ENCODE peak calls at places on chromosomes 1 and 21, in eight cellular contexts. One of them, this sample, is unnamed.

GRCh38 chr1:155463865-155464264 is 98.7 kb downstream of the ASH1L start:
- DNase-seq in breast epithelium: no peak
- DNase-seq in activated B cell treated with CpG ODN at 0.5 μM for 24 hours: no peak
- DNase-seq in CD4-positive, alpha-beta T cell: no peak
- DNase-seq in fibroblast of mammary gland: peak; percentile 96
- DNase-seq in mucosa of descending colon: no peak
- DNase-seq in cardiac fibroblast: peak; percentile 86
- DNase-seq in fibroblast of villous mesenchyme: peak; percentile 88
- DNase-seq in this sample: no peak

GRCh38 chr1:212430416-212430815 is 2.3 kb upstream of the NENF start:
- DNase-seq in CD4-positive, alpha-beta T cell: no peak
- DNase-seq in fibroblast of villous mesenchyme: no peak
- DNase-seq in fibroblast of mammary gland: peak; percentile 37
- DNase-seq in activated B cell treated with CpG ODN at 0.5 μM for 24 hours: no peak
- DNase-seq in mucosa of descending colon: no peak
- DNase-seq in cardiac fibroblast: no peak
- DNase-seq in breast epithelium: no peak
- DNase-seq in this sample: no peak

GRCh38 chr1:40662151-40662550 is 3.3 kb downstream of the RIMS3 start:
- DNase-seq in fibroblast of mammary gland: no peak
- DNase-seq in mucosa of descending colon: no peak
- DNase-seq in cardiac fibroblast: no peak
- DNase-seq in activated B cell treated with CpG ODN at 0.5 μM for 24 hours: no peak
- DNase-seq in fibroblast of villous mesenchyme: no peak
- DNase-seq in CD4-positive, alpha-beta T cell: no peak
- DNase-seq in breast epithelium: no peak
- DNase-seq in this sample: no peak

GRCh38 chr1:38564946-38565570 is 294.5 kb downstream of the RRAGC start:
- DNase-seq in activated B cell treated with CpG ODN at 0.5 μM for 24 hours: no peak
- DNase-seq in breast epithelium: no peak
- DNase-seq in fibroblast of villous mesenchyme: no peak
- DNase-seq in mucosa of descending colon: no peak
- DNase-seq in CD4-positive, alpha-beta T cell: no peak
- DNase-seq in fibroblast of mammary gland: no peak
- DNase-seq in cardiac fibroblast: no peak
- DNase-seq in this sample: no peak

GRCh38 chr1:26993237-26994019 is at the start of gene TRNP1:
- DNase-seq in breast epithelium: peak; percentile 73
- DNase-seq in fibroblast of mammary gland: peak; percentile 81
- DNase-seq in cardiac fibroblast: peak; percentile 85
- DNase-seq in fibroblast of villous mesenchyme: peak; percentile 85
- DNase-seq in activated B cell treated with CpG ODN at 0.5 μM for 24 hours: peak; percentile 68
- DNase-seq in CD4-positive, alpha-beta T cell: peak; percentile 54
- DNase-seq in mucosa of descending colon: peak; percentile 82
- DNase-seq in this sample: peak; percentile 94

GRCh38 chr21:26070822-26071425 is 99.6 kb downstream of the APP start:
- DNase-seq in activated B cell treated with CpG ODN at 0.5 μM for 24 hours: no peak
- DNase-seq in breast epithelium: no peak
- DNase-seq in fibroblast of mammary gland: peak; percentile 78
- DNase-seq in cardiac fibroblast: peak; percentile 77
- DNase-seq in fibroblast of villous mesenchyme: peak; percentile 90
- DNase-seq in CD4-positive, alpha-beta T cell: peak; percentile 17
- DNase-seq in mucosa of descending colon: no peak
- DNase-seq in this sample: peak; percentile 40

GRCh38 chr1:54995835-54996234 is 2.9 kb upstream of the BSND start:
- DNase-seq in CD4-positive, alpha-beta T cell: peak; percentile 28
- DNase-seq in mucosa of descending colon: no peak
- DNase-seq in fibroblast of villous mesenchyme: no peak
- DNase-seq in fibroblast of mammary gland: no peak
- DNase-seq in activated B cell treated with CpG ODN at 0.5 μM for 24 hours: no peak
- DNase-seq in cardiac fibroblast: no peak
- DNase-seq in breast epithelium: no peak
- DNase-seq in this sample: no peak

GRCh38 chr1:94596260-94596659 is 54.7 kb upstream of the F3 start:
- DNase-seq in breast epithelium: no peak
- DNase-seq in fibroblast of villous mesenchyme: no peak
- DNase-seq in mucosa of descending colon: no peak
- DNase-seq in fibroblast of mammary gland: no peak
- DNase-seq in activated B cell treated with CpG ODN at 0.5 μM for 24 hours: no peak
- DNase-seq in cardiac fibroblast: no peak
- DNase-seq in CD4-positive, alpha-beta T cell: no peak
- DNase-seq in this sample: no peak

GRCh38 chr1:226061793-226062557 is 541 bp upstream of the H3-3A start:
- DNase-seq in activated B cell treated with CpG ODN at 0.5 μM for 24 hours: peak; percentile 78
- DNase-seq in mucosa of descending colon: peak; percentile 88
- DNase-seq in fibroblast of mammary gland: peak; percentile 68
- DNase-seq in cardiac fibroblast: peak; percentile 83
- DNase-seq in CD4-positive, alpha-beta T cell: peak; percentile 44
- DNase-seq in breast epithelium: peak; percentile 76
- DNase-seq in fibroblast of villous mesenchyme: peak; percentile 78
- DNase-seq in this sample: peak; percentile 85

GRCh38 chr1:178941261-178941689 is 70.4 kb upstream of the ANGPTL1 start:
- DNase-seq in mucosa of descending colon: no peak
- DNase-seq in activated B cell treated with CpG ODN at 0.5 μM for 24 hours: no peak
- DNase-seq in fibroblast of villous mesenchyme: no peak
- DNase-seq in breast epithelium: no peak
- DNase-seq in CD4-positive, alpha-beta T cell: no peak
- DNase-seq in fibroblast of mammary gland: no peak
- DNase-seq in cardiac fibroblast: no peak
- DNase-seq in this sample: no peak

GRCh38 chr21:30072496-30072895 is 94.1 kb downstream of the CLDN17 start:
- DNase-seq in mucosa of descending colon: no peak
- DNase-seq in CD4-positive, alpha-beta T cell: no peak
- DNase-seq in breast epithelium: no peak
- DNase-seq in fibroblast of villous mesenchyme: no peak
- DNase-seq in fibroblast of mammary gland: peak; percentile 52
- DNase-seq in cardiac fibroblast: peak; percentile 53
- DNase-seq in activated B cell treated with CpG ODN at 0.5 μM for 24 hours: no peak
- DNase-seq in this sample: no peak

GRCh38 chr1:113812661-113813135 is 422 bp upstream of the RSBN1 start:
- DNase-seq in mucosa of descending colon: peak; percentile 59
- DNase-seq in cardiac fibroblast: no peak
- DNase-seq in fibroblast of mammary gland: no peak
- DNase-seq in breast epithelium: no peak
- DNase-seq in CD4-positive, alpha-beta T cell: no peak
- DNase-seq in fibroblast of villous mesenchyme: no peak
- DNase-seq in activated B cell treated with CpG ODN at 0.5 μM for 24 hours: no peak
- DNase-seq in this sample: peak; percentile 13

GRCh38 chr1:24641646-24642151 is 1.4 kb upstream of the SRRM1 start:
- DNase-seq in CD4-positive, alpha-beta T cell: peak; percentile 7
- DNase-seq in mucosa of descending colon: peak; percentile 69
- DNase-seq in breast epithelium: no peak
- DNase-seq in fibroblast of mammary gland: peak; percentile 41
- DNase-seq in fibroblast of villous mesenchyme: peak; percentile 24
- DNase-seq in activated B cell treated with CpG ODN at 0.5 μM for 24 hours: peak; percentile 31
- DNase-seq in cardiac fibroblast: peak; percentile 47
- DNase-seq in this sample: peak; percentile 30

GRCh38 chr1:42379794-42380616 is 587 bp upstream of the RIMKLA start:
- DNase-seq in fibroblast of villous mesenchyme: peak; percentile 23
- DNase-seq in fibroblast of mammary gland: peak; percentile 32
- DNase-seq in activated B cell treated with CpG ODN at 0.5 μM for 24 hours: peak; percentile 14
- DNase-seq in cardiac fibroblast: peak; percentile 17
- DNase-seq in mucosa of descending colon: no peak
- DNase-seq in breast epithelium: no peak
- DNase-seq in CD4-positive, alpha-beta T cell: no peak
- DNase-seq in this sample: no peak

DNA sequence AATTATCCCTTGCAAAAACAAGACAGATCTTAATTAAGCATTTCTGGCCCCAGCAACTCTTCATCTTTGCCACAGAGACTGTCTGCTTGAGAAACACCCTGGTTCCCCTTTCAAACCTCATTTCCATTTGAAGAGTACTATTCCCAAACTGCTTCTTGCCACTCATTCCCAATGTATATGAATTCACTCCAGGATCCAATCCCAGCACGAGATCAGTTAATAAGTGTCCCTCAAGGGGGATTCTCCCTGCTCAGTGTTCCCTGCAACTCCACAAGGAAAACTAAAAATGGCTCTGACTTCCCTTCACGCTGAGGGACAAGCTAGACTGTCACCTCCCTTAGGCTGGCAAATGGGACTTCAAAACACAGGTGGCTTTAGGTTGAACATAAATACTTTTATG is 173.2 kb downstream of the SIPA1L2 start:
- DNase-seq in fibroblast of mammary gland: no peak
- DNase-seq in activated B cell treated with CpG ODN at 0.5 μM for 24 hours: no peak
- DNase-seq in cardiac fibroblast: no peak
- DNase-seq in CD4-positive, alpha-beta T cell: no peak
- DNase-seq in fibroblast of villous mesenchyme: no peak
- DNase-seq in breast epithelium: no peak
- DNase-seq in mucosa of descending colon: no peak
- DNase-seq in this sample: no peak
- TF ChIP-seq CTCF in fibroblast of mammary gland: no peak
- TF ChIP-seq CTCF in activated B cell treated with CpG ODN at 0.5 μM for 24 hours: no peak
- TF ChIP-seq CTCF in cardiac fibroblast: no peak
- TF ChIP-seq CTCF in CD4-positive, alpha-beta T cell: no peak
- TF ChIP-seq CTCF in fibroblast of villous mesenchyme: no peak
- TF ChIP-seq CTCF in breast epithelium: no peak
- TF ChIP-seq CTCF in mucosa of descending colon: no peak
- TF ChIP-seq CTCF in this sample: no peak

GRCh38 chr1:165632491-165632890 is 1.5 kb downstream of the MGST3 start:
- DNase-seq in fibroblast of mammary gland: no peak
- DNase-seq in mucosa of descending colon: no peak
- DNase-seq in activated B cell treated with CpG ODN at 0.5 μM for 24 hours: no peak
- DNase-seq in fibroblast of villous mesenchyme: no peak
- DNase-seq in breast epithelium: no peak
- DNase-seq in CD4-positive, alpha-beta T cell: no peak
- DNase-seq in cardiac fibroblast: no peak
- DNase-seq in this sample: no peak

GRCh38 chr1:165632152-165632469 is 1.1 kb downstream of the MGST3 start:
- DNase-seq in activated B cell treated with CpG ODN at 0.5 μM for 24 hours: no peak
- DNase-seq in mucosa of descending colon: peak; percentile 65
- DNase-seq in cardiac fibroblast: no peak
- DNase-seq in fibroblast of mammary gland: no peak
- DNase-seq in fibroblast of villous mesenchyme: no peak
- DNase-seq in breast epithelium: no peak
- DNase-seq in CD4-positive, alpha-beta T cell: no peak
- DNase-seq in this sample: no peak

GRCh38 chr1:165629848-165630628 is 996 bp upstream of the MGST3 start:
- DNase-seq in cardiac fibroblast: no peak
- DNase-seq in fibroblast of mammary gland: no peak
- DNase-seq in CD4-positive, alpha-beta T cell: no peak
- DNase-seq in breast epithelium: no peak
- DNase-seq in fibroblast of villous mesenchyme: no peak
- DNase-seq in mucosa of descending colon: no peak
- DNase-seq in activated B cell treated with CpG ODN at 0.5 μM for 24 hours: no peak
- DNase-seq in this sample: no peak

GRCh38 chr1:165630629-165631402 is at the start of gene MGST3:
- DNase-seq in CD4-positive, alpha-beta T cell: peak; percentile 89
- DNase-seq in fibroblast of mammary gland: peak; percentile 97
- DNase-seq in fibroblast of villous mesenchyme: peak; percentile 94
- DNase-seq in activated B cell treated with CpG ODN at 0.5 μM for 24 hours: peak; percentile 84
- DNase-seq in mucosa of descending colon: peak; percentile 98
- DNase-seq in cardiac fibroblast: peak; percentile 96
- DNase-seq in breast epithelium: peak; percentile 89
- DNase-seq in this sample: peak; percentile 98

DNA sequence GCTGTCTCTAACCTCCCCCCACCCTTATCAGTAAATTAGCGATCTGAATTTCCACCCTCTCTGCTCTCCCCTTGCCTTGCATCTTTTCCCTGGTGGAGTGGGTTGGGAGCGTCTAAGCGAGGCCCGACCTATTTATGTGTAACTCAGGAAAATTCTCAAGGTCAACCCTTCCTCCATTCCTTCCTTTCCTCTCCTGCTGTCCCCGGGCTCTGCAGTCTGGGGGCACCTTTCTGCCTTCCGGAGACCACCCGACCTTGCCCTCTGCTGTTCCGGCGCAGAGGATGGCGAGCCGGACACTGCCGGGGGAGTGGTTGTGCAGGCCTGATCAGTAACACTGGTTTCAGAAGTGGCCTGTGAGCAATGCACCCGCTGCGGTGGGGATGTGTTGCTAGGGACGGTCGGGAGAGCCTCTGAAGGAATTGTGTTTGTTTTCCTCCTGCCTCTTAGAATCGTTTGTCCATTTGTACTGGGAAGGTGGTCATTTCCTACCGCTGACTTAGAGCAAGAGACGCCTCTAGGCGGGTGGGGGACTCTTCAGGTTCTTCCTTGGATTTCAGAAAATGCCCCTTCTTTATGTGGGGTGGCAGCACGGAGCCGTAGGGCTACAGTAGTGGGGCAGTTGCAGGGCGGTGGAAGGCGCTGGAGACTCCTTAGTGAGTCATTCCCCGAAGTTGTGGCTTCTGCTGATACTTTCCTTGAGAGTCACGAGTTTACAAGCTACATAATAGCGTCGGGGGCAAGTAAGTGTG is 543 bp downstream of the MGST3 start:
- DNase-seq in mucosa of descending colon: peak; percentile 76
- DNase-seq in CD4-positive, alpha-beta T cell: peak; percentile 14
- DNase-seq in breast epithelium: peak; percentile 56
- DNase-seq in fibroblast of villous mesenchyme: peak; percentile 91
- DNase-seq in fibroblast of mammary gland: peak; percentile 90
- DNase-seq in activated B cell treated with CpG ODN at 0.5 μM for 24 hours: peak; percentile 27
- DNase-seq in cardiac fibroblast: peak; percentile 81
- DNase-seq in this sample: peak; percentile 76
- TF ChIP-seq CTCF in mucosa of descending colon: no peak
- TF ChIP-seq CTCF in CD4-positive, alpha-beta T cell: no peak
- TF ChIP-seq CTCF in breast epithelium: no peak
- TF ChIP-seq CTCF in fibroblast of villous mesenchyme: peak; percentile 19
- TF ChIP-seq CTCF in fibroblast of mammary gland: peak; percentile 24
- TF ChIP-seq CTCF in activated B cell treated with CpG ODN at 0.5 μM for 24 hours: no peak
- TF ChIP-seq CTCF in cardiac fibroblast: peak; percentile 5
- TF ChIP-seq CTCF in this sample: no peak

GRCh38 chr1:221723918-221724263 is 18.0 kb downstream of the DUSP10 start:
- DNase-seq in activated B cell treated with CpG ODN at 0.5 μM for 24 hours: no peak
- DNase-seq in CD4-positive, alpha-beta T cell: no peak
- DNase-seq in fibroblast of villous mesenchyme: no peak
- DNase-seq in breast epithelium: no peak
- DNase-seq in cardiac fibroblast: no peak
- DNase-seq in mucosa of descending colon: no peak
- DNase-seq in fibroblast of mammary gland: peak; percentile 34
- DNase-seq in this sample: no peak
- TF ChIP-seq CTCF in activated B cell treated with CpG ODN at 0.5 μM for 24 hours: no peak
- TF ChIP-seq CTCF in CD4-positive, alpha-beta T cell: no peak
- TF ChIP-seq CTCF in fibroblast of villous mesenchyme: no peak
- TF ChIP-seq CTCF in breast epithelium: no peak
- TF ChIP-seq CTCF in cardiac fibroblast: no peak
- TF ChIP-seq CTCF in mucosa of descending colon: no peak
- TF ChIP-seq CTCF in fibroblast of mammary gland: no peak
- TF ChIP-seq CTCF in this sample: no peak

GRCh38 chr1:161117681-161118581 is at the start of the genes NIT1 and PFDN2:
- DNase-seq in activated B cell treated with CpG ODN at 0.5 μM for 24 hours: peak; percentile 84
- DNase-seq in cardiac fibroblast: peak; percentile 90
- DNase-seq in mucosa of descending colon: peak; percentile 93
- DNase-seq in CD4-positive, alpha-beta T cell: peak; percentile 75
- DNase-seq in fibroblast of villous mesenchyme: peak; percentile 87
- DNase-seq in fibroblast of mammary gland: peak; percentile 81
- DNase-seq in breast epithelium: peak; percentile 81
- DNase-seq in this sample: peak; percentile 97

GRCh38 chr1:161119379-161120061 is 1.6 kb downstream of the NIT1 start:
- DNase-seq in fibroblast of villous mesenchyme: peak; percentile 84
- DNase-seq in cardiac fibroblast: peak; percentile 83
- DNase-seq in CD4-positive, alpha-beta T cell: peak; percentile 49
- DNase-seq in breast epithelium: no peak
- DNase-seq in activated B cell treated with CpG ODN at 0.5 μM for 24 hours: no peak
- DNase-seq in mucosa of descending colon: no peak
- DNase-seq in fibroblast of mammary gland: peak; percentile 86
- DNase-seq in this sample: peak; percentile 32

GRCh38 chr1:161121042-161121441 is 3.1 kb downstream of the NIT1 start:
- DNase-seq in fibroblast of villous mesenchyme: no peak
- DNase-seq in CD4-positive, alpha-beta T cell: no peak
- DNase-seq in cardiac fibroblast: no peak
- DNase-seq in mucosa of descending colon: no peak
- DNase-seq in breast epithelium: no peak
- DNase-seq in fibroblast of mammary gland: no peak
- DNase-seq in activated B cell treated with CpG ODN at 0.5 μM for 24 hours: no peak
- DNase-seq in this sample: no peak

GRCh38 chr1:161121838-161122237 is 3.9 kb downstream of the NIT1 start:
- DNase-seq in CD4-positive, alpha-beta T cell: no peak
- DNase-seq in fibroblast of villous mesenchyme: no peak
- DNase-seq in breast epithelium: no peak
- DNase-seq in mucosa of descending colon: no peak
- DNase-seq in cardiac fibroblast: no peak
- DNase-seq in activated B cell treated with CpG ODN at 0.5 μM for 24 hours: no peak
- DNase-seq in fibroblast of mammary gland: no peak
- DNase-seq in this sample: no peak

GRCh38 chr1:161119017-161119378 is 1.1 kb downstream of the NIT1 start:
- DNase-seq in CD4-positive, alpha-beta T cell: no peak
- DNase-seq in fibroblast of villous mesenchyme: peak; percentile 13
- DNase-seq in breast epithelium: no peak
- DNase-seq in mucosa of descending colon: peak; percentile 65
- DNase-seq in activated B cell treated with CpG ODN at 0.5 μM for 24 hours: no peak
- DNase-seq in cardiac fibroblast: peak; percentile 52
- DNase-seq in fibroblast of mammary gland: peak; percentile 30
- DNase-seq in this sample: no peak
- TF ChIP-seq CTCF in CD4-positive, alpha-beta T cell: no peak
- TF ChIP-seq CTCF in fibroblast of villous mesenchyme: no peak
- TF ChIP-seq CTCF in breast epithelium: no peak
- TF ChIP-seq CTCF in mucosa of descending colon: no peak
- TF ChIP-seq CTCF in activated B cell treated with CpG ODN at 0.5 μM for 24 hours: no peak
- TF ChIP-seq CTCF in cardiac fibroblast: no peak
- TF ChIP-seq CTCF in fibroblast of mammary gland: no peak
- TF ChIP-seq CTCF in this sample: no peak